ENCODE peak calls at places on chromosomes 5 and 9, in five cellular contexts. K is astrocyte of the spinal cord, M is AG09309, R is thyroid gland, I is coronary artery. O is an unnamed sample.

GRCh38 chr5:96978812-96979449 is 43.1 kb downstream of the LNPEP start:
- DNase-seq in I (no peak), K (peak), M (peak), R (no peak), O (no peak)

GRCh38 chr9:108710424-108710823 is 145.4 kb downstream of the ACTL7B start:
- DNase-seq in K (no peak), I (no peak), R (no peak), M (no peak), O (no peak)

GRCh38 chr9:135392511-135392910 is 87.1 kb upstream of the PPP1R26 start:
- DNase-seq in K (no peak), M (no peak), I (no peak), R (no peak), O (no peak)

GRCh38 chr5:134664448-134664847 is 15.9 kb downstream of the SEC24A start:
- DNase-seq in K (no peak), R (no peak), I (no peak), M (no peak), O (no peak)

GRCh38 chr5:34474573-34475021 is 181.5 kb upstream of the RAI14 start:
- DNase-seq in I (no peak), R (no peak), K (peak), M (peak), O (peak)

GRCh38 chr9:36136277-36136893 is at the start of gene GLIPR2:
- DNase-seq in I (peak), M (no peak), K (peak), R (peak), O (peak)

GRCh38 chr5:88827997-88828396 is 55.0 kb downstream of the MEF2C start:
- DNase-seq in K (peak), R (no peak), M (no peak), I (no peak), O (no peak)

GRCh38 chr9:16312962-16313546 is 557.4 kb downstream of the BNC2 start:
- DNase-seq in R (no peak), M (no peak), I (peak), K (no peak), O (no peak)

GRCh38 chr9:136562746-136563506 is 17.1 kb upstream of the NOTCH1 start:
- DNase-seq in K (no peak), M (no peak), R (no peak), I (no peak), O (no peak)

GRCh38 chr9:136832581-136832980 is 9.7 kb upstream of the AJM1 start:
- DNase-seq in K (no peak), I (no peak), M (no peak), R (no peak), O (no peak)

GRCh38 chr5:13027886-13028285 is 916.6 kb downstream of the DNAH5 start:
- DNase-seq in M (no peak), I (no peak), R (no peak), K (no peak), O (no peak)

GRCh38 chr5:73963021-73963420 is 337.0 kb downstream of the ARHGEF28 start:
- DNase-seq in R (no peak), M (no peak), K (no peak), I (no peak), O (peak)

GRCh38 chr5:171442287-171443042 is 23.0 kb downstream of the FGF18 start:
- DNase-seq in M (no peak), K (peak), I (no peak), R (peak), O (peak)

GRCh38 chr9:121683652-121684051 is 32.2 kb downstream of the DAB2IP start:
- DNase-seq in I (no peak), K (no peak), R (no peak), M (no peak), O (no peak)

GRCh38 chr5:128538249-128539037 is 398 bp upstream of the FBN2 start:
- DNase-seq in K (peak), I (no peak), M (peak), R (peak), O (peak)

GRCh38 chr9:127360829-127361228 is 36.1 kb upstream of the SLC2A8 start:
- DNase-seq in R (peak), M (no peak), K (peak), I (no peak), O (peak)
- TF ChIP-seq CTCF in R (peak), M (peak), K (peak), I (no peak), O (no peak)

DNA sequence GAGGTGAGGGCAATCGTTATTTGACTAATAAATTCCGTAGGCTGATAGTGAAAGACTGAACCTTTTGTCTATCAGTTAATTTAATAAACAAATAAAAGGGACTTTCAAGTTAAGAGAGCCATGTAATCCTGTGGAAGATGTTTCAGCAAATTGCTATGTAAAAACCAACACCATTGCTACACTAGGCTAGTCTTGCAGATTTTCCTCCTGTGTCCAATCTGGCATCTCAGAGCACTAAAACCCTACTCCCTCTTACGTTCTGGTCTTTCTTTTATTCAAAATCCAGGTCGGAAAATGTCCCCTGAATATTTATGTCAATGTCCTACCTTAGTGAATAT is 478.8 kb upstream of the TNC start:
- DNase-seq in R (no peak), K (no peak), M (no peak), I (no peak), O (no peak)
- H3K4me3 ChIP-seq in R (no peak), K (peak), M (peak), I (peak), O (peak)

GRCh38 chr5:6822068-6822467 is 108.8 kb downstream of the TENT4A start:
- DNase-seq in M (no peak), I (no peak), K (no peak), R (no peak), O (no peak)

GRCh38 chr5:6822556-6823343 is 109.5 kb downstream of the TENT4A start:
- DNase-seq in K (no peak), M (no peak), I (no peak), R (peak), O (no peak)

GRCh38 chr5:6819521-6819920 is 106.3 kb downstream of the TENT4A start:
- DNase-seq in K (no peak), I (no peak), R (no peak), M (no peak), O (no peak)

GRCh38 chr5:6818594-6819512 is 105.6 kb downstream of the TENT4A start:
- DNase-seq in M (no peak), I (no peak), R (no peak), K (no peak), O (no peak)

DNA sequence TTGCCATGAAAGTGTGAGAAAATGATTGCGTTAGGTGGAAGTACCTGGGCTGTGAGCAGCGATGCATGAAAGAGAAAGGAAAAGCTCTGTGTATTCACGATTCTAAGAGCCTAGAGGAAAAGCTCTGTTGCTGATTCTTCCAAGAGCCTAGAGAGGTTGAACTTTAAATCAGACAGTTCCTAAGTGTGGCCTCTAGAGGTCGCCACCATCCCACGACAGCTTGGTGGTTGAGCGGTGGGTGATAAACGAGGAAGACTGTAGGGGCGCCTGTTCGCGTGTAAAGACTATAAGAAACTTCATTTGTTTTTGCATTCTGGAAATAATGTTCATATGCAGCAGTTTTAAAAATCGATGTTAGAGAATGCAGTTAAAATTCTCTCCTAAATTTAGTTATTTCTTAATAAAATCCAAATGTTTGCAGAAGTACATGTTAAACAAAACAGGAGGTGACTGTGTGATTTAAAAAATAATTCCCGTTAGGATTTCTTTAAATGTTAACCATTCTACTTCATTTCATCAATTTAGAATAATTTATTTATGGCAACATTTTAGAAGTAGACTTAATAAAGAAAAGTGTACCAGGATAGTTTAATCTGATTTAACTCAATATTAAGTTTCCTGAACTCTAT is 107.7 kb downstream of the TENT4A start:
- DNase-seq in M (no peak), K (peak), R (no peak), I (no peak), O (no peak)
- TF ChIP-seq CTCF in M (peak), K (peak), R (peak), I (no peak), O (peak)

DNA sequence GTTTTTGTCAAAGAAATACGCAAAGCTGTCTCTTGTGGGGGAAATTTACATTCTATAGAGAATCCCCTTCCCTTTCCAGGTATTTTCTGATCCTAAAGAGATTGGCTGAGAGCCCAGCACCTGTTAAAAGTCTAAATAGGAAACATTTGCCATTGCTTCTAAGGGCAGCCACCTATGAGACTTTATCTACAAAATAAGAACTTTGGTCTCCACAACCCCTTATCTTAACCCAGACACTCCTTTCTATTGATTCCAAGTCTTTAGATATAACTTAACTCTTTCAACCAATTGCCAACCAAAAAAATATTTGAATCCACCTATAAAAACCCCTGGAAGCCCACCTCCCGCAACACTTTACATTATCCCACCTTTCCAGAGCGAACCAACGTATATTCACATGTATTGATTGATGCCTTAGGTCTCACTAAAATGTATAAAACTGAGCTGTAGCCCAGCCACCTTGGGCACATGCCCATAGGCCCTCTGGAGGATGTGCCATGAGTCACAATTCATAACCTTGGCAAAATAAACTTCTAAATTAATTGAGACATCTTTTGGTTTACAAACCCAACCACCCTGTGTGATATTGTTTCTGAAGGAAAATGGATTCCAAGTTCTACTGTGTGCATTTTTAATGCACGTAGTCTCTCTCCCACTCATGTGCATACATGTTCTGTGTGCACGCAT is 211.4 kb downstream of the GAS1 start:
- DNase-seq in R (no peak), K (no peak), I (no peak), M (no peak), O (no peak)
- H3K4me3 ChIP-seq in R (no peak), K (no peak), I (no peak), M (no peak), O (no peak)

DNA sequence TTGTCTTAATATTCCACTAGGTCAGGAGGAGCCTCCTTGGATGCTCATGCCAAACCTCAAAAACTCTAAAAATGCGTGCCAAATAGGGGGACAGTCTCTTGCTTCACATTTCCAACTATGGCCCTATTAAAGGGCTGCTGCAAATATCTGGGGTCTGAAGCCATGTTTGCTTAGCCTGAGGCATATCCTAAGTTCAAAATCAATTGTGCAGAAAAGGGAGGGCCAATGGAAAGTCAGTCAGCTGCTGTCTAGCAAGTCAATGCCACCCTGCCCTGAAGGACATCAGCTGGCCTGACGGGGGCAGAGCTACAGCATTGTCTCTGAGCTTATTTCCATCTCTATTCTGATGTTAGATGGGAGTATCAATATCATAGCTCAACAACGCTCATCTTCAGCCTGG is 93.6 kb downstream of the SH3TC2 start:
- DNase-seq in K (no peak), M (no peak), I (no peak), R (no peak), O (no peak)
- TF ChIP-seq CTCF in K (no peak), M (no peak), I (no peak), R (no peak), O (no peak)

DNA sequence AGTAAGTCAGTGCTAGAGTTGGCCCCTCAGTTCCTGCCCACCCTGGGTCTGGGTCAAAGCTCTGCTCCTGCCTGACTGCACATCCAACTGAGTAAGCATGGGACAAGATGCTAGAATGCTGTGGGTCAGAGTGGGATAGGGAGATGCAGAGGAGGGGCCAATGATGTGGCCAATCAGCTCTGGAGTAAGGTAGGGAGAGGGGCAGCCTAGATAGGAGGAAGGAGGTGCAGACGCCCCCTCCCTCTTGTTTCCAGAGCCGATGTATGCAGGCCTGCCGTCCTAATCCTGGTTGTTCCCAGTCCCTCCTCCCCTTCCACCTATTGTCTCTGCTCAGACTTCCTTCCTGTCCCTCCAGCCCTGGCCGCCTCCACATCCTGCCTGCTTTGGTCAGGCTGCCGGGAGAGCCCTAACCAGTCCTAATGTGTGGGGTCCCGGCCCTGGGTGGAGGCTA is 1.3 kb downstream of the ARAP3 start:
- DNase-seq in R (no peak), M (no peak), I (no peak), K (no peak), O (peak)
- H3K4me3 ChIP-seq in R (no peak), M (no peak), I (peak), K (peak), O (peak)

O was measured in cardiac fibroblast.